ENCODE peak calls at places on chromosome 17, in six cellular contexts. One of them, this sample, is unnamed.

GRCh38 chr17:41322264-41322902 is 6.9 kb upstream of the KRTAP17-1 start:
- DNase-seq in H1: no peak
- DNase-seq in mesenchymal stem cell: peak; percentile 60
- DNase-seq in H9: no peak
- DNase-seq in neuronal stem cell: peak; percentile 18
- DNase-seq in trophoblast cell: peak; percentile 70
- DNase-seq in this sample: peak; percentile 79

GRCh38 chr17:47937915-47938314 is 3.5 kb upstream of the PNPO start:
- DNase-seq in trophoblast cell: no peak
- DNase-seq in H9: no peak
- DNase-seq in neuronal stem cell: no peak
- DNase-seq in mesenchymal stem cell: no peak
- DNase-seq in H1: no peak
- DNase-seq in this sample: no peak

GRCh38 chr17:68101992-68102758 is 66.6 kb downstream of the KPNA2 start:
- DNase-seq in neuronal stem cell: no peak
- DNase-seq in H9: no peak
- DNase-seq in trophoblast cell: peak; percentile 34
- DNase-seq in H1: no peak
- DNase-seq in mesenchymal stem cell: peak; percentile 22
- DNase-seq in this sample: no peak

GRCh38 chr17:27496501-27496943 is 40.3 kb downstream of the KSR1 start:
- DNase-seq in neuronal stem cell: no peak
- DNase-seq in mesenchymal stem cell: no peak
- DNase-seq in trophoblast cell: no peak
- DNase-seq in H9: peak; percentile 76
- DNase-seq in H1: no peak
- DNase-seq in this sample: no peak

GRCh38 chr17:27245230-27245696 is 48.7 kb upstream of the WSB1 start:
- DNase-seq in neuronal stem cell: peak; percentile 32
- DNase-seq in H9: peak; percentile 93
- DNase-seq in H1: peak; percentile 73
- DNase-seq in trophoblast cell: peak; percentile 98
- DNase-seq in mesenchymal stem cell: peak; percentile 91
- DNase-seq in this sample: peak; percentile 89

GRCh38 chr17:65559483-65559801 is 2.0 kb downstream of the AXIN2 start:
- DNase-seq in neuronal stem cell: no peak
- DNase-seq in H9: no peak
- DNase-seq in trophoblast cell: no peak
- DNase-seq in H1: no peak
- DNase-seq in mesenchymal stem cell: no peak
- DNase-seq in this sample: no peak

GRCh38 chr17:46868689-46869187 is 17.4 kb downstream of the WNT9B start:
- DNase-seq in H9: no peak
- DNase-seq in neuronal stem cell: no peak
- DNase-seq in trophoblast cell: no peak
- DNase-seq in mesenchymal stem cell: no peak
- DNase-seq in H1: no peak
- DNase-seq in this sample: peak; percentile 11

GRCh38 chr17:37844158-37844976 is 79.8 kb upstream of the TBC1D3K start:
- DNase-seq in H1: peak; percentile 90
- DNase-seq in trophoblast cell: peak; percentile 59
- DNase-seq in mesenchymal stem cell: peak; percentile 67
- DNase-seq in H9: peak; percentile 89
- DNase-seq in neuronal stem cell: peak; percentile 47
- DNase-seq in this sample: peak; percentile 58

GRCh38 chr17:43217614-43218087 is 6.0 kb downstream of the TMEM106A start:
- DNase-seq in H1: no peak
- DNase-seq in neuronal stem cell: no peak
- DNase-seq in mesenchymal stem cell: no peak
- DNase-seq in trophoblast cell: no peak
- DNase-seq in H9: no peak
- DNase-seq in this sample: no peak

GRCh38 chr17:42603318-42603717 is 5.9 kb downstream of the RETREG3 start:
- DNase-seq in mesenchymal stem cell: no peak
- DNase-seq in trophoblast cell: no peak
- DNase-seq in H1: no peak
- DNase-seq in H9: no peak
- DNase-seq in neuronal stem cell: no peak
- DNase-seq in this sample: no peak

GRCh38 chr17:68353121-68353521 is 61.8 kb downstream of the ARSG start:
- DNase-seq in H9: no peak
- DNase-seq in neuronal stem cell: no peak
- DNase-seq in H1: no peak
- DNase-seq in trophoblast cell: peak; percentile 98
- DNase-seq in mesenchymal stem cell: no peak
- DNase-seq in this sample: no peak

GRCh38 chr17:13222931-13223330 is 205.1 kb upstream of the ELAC2 start:
- DNase-seq in H9: no peak
- DNase-seq in mesenchymal stem cell: no peak
- DNase-seq in neuronal stem cell: no peak
- DNase-seq in trophoblast cell: peak; percentile 10
- DNase-seq in H1: no peak
- DNase-seq in this sample: no peak

GRCh38 chr17:66021757-66022156 is 170.2 kb downstream of the CEP112 start:
- DNase-seq in trophoblast cell: no peak
- DNase-seq in H1: no peak
- DNase-seq in H9: peak; percentile 32
- DNase-seq in neuronal stem cell: no peak
- DNase-seq in mesenchymal stem cell: no peak
- DNase-seq in this sample: no peak

GRCh38 chr17:17412331-17412730 is 64.5 kb upstream of the MED9 start:
- DNase-seq in trophoblast cell: peak; percentile 87
- DNase-seq in H9: no peak
- DNase-seq in H1: no peak
- DNase-seq in neuronal stem cell: no peak
- DNase-seq in mesenchymal stem cell: peak; percentile 35
- DNase-seq in this sample: peak; percentile 82

GRCh38 chr17:16258916-16259315 is 41.9 kb downstream of the PIGL start:
- DNase-seq in trophoblast cell: no peak
- DNase-seq in neuronal stem cell: no peak
- DNase-seq in H1: no peak
- DNase-seq in H9: no peak
- DNase-seq in mesenchymal stem cell: no peak
- DNase-seq in this sample: peak; percentile 36

GRCh38 chr17:12320286-12320685 is 299.6 kb downstream of the MAP2K4 start:
- DNase-seq in trophoblast cell: peak; percentile 11
- DNase-seq in mesenchymal stem cell: peak; percentile 44
- DNase-seq in neuronal stem cell: no peak
- DNase-seq in H9: no peak
- DNase-seq in H1: no peak
- DNase-seq in this sample: peak; percentile 91

GRCh38 chr17:37541880-37542675 is 52.4 kb downstream of the DUSP14 start:
- DNase-seq in neuronal stem cell: no peak
- DNase-seq in H9: no peak
- DNase-seq in mesenchymal stem cell: peak; percentile 62
- DNase-seq in H1: no peak
- DNase-seq in trophoblast cell: no peak
- DNase-seq in this sample: peak; percentile 83

GRCh38 chr17:67178555-67178954 is 66.4 kb downstream of the HELZ start:
- DNase-seq in H9: no peak
- DNase-seq in trophoblast cell: no peak
- DNase-seq in mesenchymal stem cell: no peak
- DNase-seq in neuronal stem cell: no peak
- DNase-seq in H1: no peak
- DNase-seq in this sample: no peak

GRCh38 chr17:44210342-44211192 is 8.9 kb downstream of the UBTF start:
- DNase-seq in H9: peak; percentile 98
- DNase-seq in neuronal stem cell: peak; percentile 78
- DNase-seq in H1: peak; percentile 97
- DNase-seq in mesenchymal stem cell: peak; percentile 86
- DNase-seq in trophoblast cell: peak; percentile 92
- DNase-seq in this sample: peak; percentile 85

GRCh38 chr17:8869416-8869815 is 1.9 kb upstream of the PIK3R6 start:
- DNase-seq in trophoblast cell: no peak
- DNase-seq in H1: no peak
- DNase-seq in H9: peak; percentile 15
- DNase-seq in neuronal stem cell: no peak
- DNase-seq in mesenchymal stem cell: no peak
- DNase-seq in this sample: no peak
- H2AFZ ChIP-seq in trophoblast cell: no peak overlapping the region
- H2AFZ ChIP-seq in H1: no peak overlapping the region
- H2AFZ ChIP-seq in H9: no peak overlapping the region
- H2AFZ ChIP-seq in neuronal stem cell: no peak overlapping the region
- H2AFZ ChIP-seq in mesenchymal stem cell: no peak overlapping the region
- H2AFZ ChIP-seq in this sample: no peak overlapping the region

GRCh38 chr17:75515523-75516254 is at the start of gene CASKIN2:
- DNase-seq in trophoblast cell: peak; percentile 86
- DNase-seq in mesenchymal stem cell: peak; percentile 89
- DNase-seq in neuronal stem cell: peak; percentile 95
- DNase-seq in H1: peak; percentile 99
- DNase-seq in H9: peak; percentile 98
- DNase-seq in this sample: peak; percentile 86
- H3K18ac ChIP-seq in trophoblast cell: peak within 1 kb of the TSS; percentile 67
- H3K18ac ChIP-seq in mesenchymal stem cell: peak within 1 kb of the TSS; percentile 80
- H3K18ac ChIP-seq in neuronal stem cell: peak within 1 kb of the TSS; percentile 99
- H3K18ac ChIP-seq in H1: peak within 1 kb of the TSS; percentile 97
- H3K18ac ChIP-seq in H9: peak within 1 kb of the TSS; percentile 87
- H3K18ac ChIP-seq in this sample: peak within 1 kb of the TSS; percentile 5

DNA sequence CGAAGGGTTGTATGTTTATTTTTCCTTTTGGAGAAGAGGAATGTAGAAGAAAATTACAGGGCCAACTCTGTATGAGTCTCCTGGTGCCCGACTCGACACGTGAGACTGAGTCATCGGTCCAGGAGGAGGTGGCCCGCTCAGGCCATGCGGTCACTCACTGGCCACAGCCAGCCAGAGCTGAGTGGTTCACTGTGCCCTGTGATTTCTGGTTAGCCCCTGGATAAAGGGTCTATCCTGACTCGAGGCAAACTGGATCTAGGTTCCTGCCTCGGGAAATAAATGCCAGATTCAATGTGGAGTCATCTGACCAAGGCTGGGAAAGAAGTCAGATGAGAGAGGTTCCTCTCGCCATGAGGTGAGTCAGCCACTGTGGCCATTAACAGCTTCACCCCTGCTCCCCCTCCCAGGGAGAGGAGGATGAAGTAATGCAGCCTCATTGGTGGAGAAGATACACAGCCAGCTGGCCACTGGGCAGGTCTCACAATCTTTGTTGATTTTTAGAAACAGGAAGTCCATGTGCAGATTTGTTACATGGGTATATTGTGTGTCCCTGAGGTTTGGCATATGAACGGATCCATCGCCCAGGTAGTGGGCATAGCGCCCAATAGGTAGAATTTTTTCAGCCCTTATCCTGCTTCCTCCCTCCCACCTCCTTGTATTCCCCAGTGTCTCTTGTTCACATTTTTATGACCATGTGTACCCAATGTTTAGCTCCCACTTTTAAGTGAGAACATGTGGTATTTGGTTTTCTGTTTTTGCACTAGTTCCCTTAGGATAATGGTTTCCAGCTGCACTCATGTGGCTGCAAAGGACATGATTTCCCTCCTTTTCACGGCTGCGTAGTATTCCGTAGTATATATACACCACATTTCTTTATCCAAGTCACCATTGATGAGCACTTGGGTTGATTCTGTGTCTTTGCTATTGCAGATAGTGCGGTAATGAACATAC is 21.7 kb upstream of the USP36 start:
- DNase-seq in trophoblast cell: peak; percentile 92
- DNase-seq in mesenchymal stem cell: peak; percentile 99
- DNase-seq in H9: no peak
- DNase-seq in neuronal stem cell: no peak
- DNase-seq in H1: no peak
- DNase-seq in this sample: peak; percentile 98
- H3K9ac ChIP-seq in trophoblast cell: no peak overlapping the region
- H3K9ac ChIP-seq in mesenchymal stem cell: peak overlapping the region; percentile 83
- H3K9ac ChIP-seq in H9: no peak overlapping the region
- H3K9ac ChIP-seq in neuronal stem cell: no peak overlapping the region
- H3K9ac ChIP-seq in H1: no peak overlapping the region
- H3K9ac ChIP-seq in this sample: peak overlapping the region; percentile 17

GRCh38 chr17:50169881-50170459 is 4.2 kb downstream of the SGCA start:
- DNase-seq in trophoblast cell: no peak
- DNase-seq in neuronal stem cell: no peak
- DNase-seq in H1: no peak
- DNase-seq in mesenchymal stem cell: no peak
- DNase-seq in H9: no peak
- DNase-seq in this sample: no peak
- H2AFZ ChIP-seq in trophoblast cell: no peak overlapping the region
- H2AFZ ChIP-seq in neuronal stem cell: no peak overlapping the region
- H2AFZ ChIP-seq in H1: no peak overlapping the region
- H2AFZ ChIP-seq in mesenchymal stem cell: no peak overlapping the region
- H2AFZ ChIP-seq in H9: no peak overlapping the region
- H2AFZ ChIP-seq in this sample: no peak overlapping the region

GRCh38 chr17:8249621-8250020 is 532 bp downstream of the PFAS start:
- DNase-seq in H9: no peak
- DNase-seq in neuronal stem cell: no peak
- DNase-seq in trophoblast cell: no peak
- DNase-seq in mesenchymal stem cell: no peak
- DNase-seq in H1: no peak
- DNase-seq in this sample: no peak
- H3K18ac ChIP-seq in H9: peak overlapping the region; percentile 81
- H3K18ac ChIP-seq in neuronal stem cell: peak overlapping the region; percentile 95
- H3K18ac ChIP-seq in trophoblast cell: no peak overlapping the region
- H3K18ac ChIP-seq in mesenchymal stem cell: no peak overlapping the region
- H3K18ac ChIP-seq in H1: peak overlapping the region; percentile 99
- H3K18ac ChIP-seq in this sample: no peak overlapping the region